ENCODE peak calls at places on chromosomes 2 and 18, in nine cellular contexts. O, W, D, A, Y, F, T, U and R are unnamed samples.

GRCh38 chr2:100334929-100335328 is 12.6 kb upstream of the LONRF2 start:
- DNase-seq in O (no peak), T (no peak), F (no peak), A (no peak), U (no peak), D (no peak), Y (no peak), W (no peak), R (no peak)

GRCh38 chr2:239727182-239727775 is 297.9 kb downstream of the NDUFA10 start:
- DNase-seq in Y (no peak), A (peak; percentile 67), D (no peak), T (no peak), F (peak; percentile 18), U (no peak), O (no peak), W (no peak), R (peak; percentile 82)

GRCh38 chr2:20838016-20838415 is 15.1 kb upstream of the LDAH start:
- DNase-seq in U (no peak), D (no peak), O (no peak), T (no peak), W (no peak), A (no peak), F (no peak), Y (no peak), R (no peak)

GRCh38 chr18:61400016-61400630 is 66.9 kb downstream of the CDH20 start:
- DNase-seq in F (no peak), U (no peak), O (peak; percentile 11), A (no peak), D (no peak), Y (no peak), T (no peak), W (no peak), R (no peak)

GRCh38 chr2:221596192-221596591 is 24.1 kb upstream of the EPHA4 start:
- DNase-seq in O (peak; percentile 90), A (no peak), U (no peak), Y (no peak), F (no peak), W (no peak), D (no peak), T (no peak), R (no peak)

GRCh38 chr2:71759056-71759455 is 305.7 kb downstream of the DYSF start:
- DNase-seq in Y (no peak), F (no peak), T (no peak), O (no peak), U (no peak), A (no peak), D (no peak), W (no peak), R (no peak)

GRCh38 chr18:76530846-76531245 is 35.8 kb upstream of the ZNF516 start:
- DNase-seq in T (no peak), U (no peak), Y (no peak), W (no peak), O (no peak), A (no peak), F (no peak), D (no peak), R (peak; percentile 9)

GRCh38 chr2:54040250-54040649 is 69.5 kb upstream of the PSME4 start:
- DNase-seq in W (no peak), Y (no peak), F (no peak), U (no peak), A (no peak), D (no peak), O (peak; percentile 83), T (no peak), R (no peak)

GRCh38 chr2:176555781-176556180 is 286.5 kb downstream of the MTX2 start:
- DNase-seq in A (no peak), T (peak; percentile 16), Y (no peak), U (no peak), W (no peak), O (no peak), D (no peak), F (no peak), R (no peak)

GRCh38 chr18:12258719-12259705 is 4.9 kb downstream of the CIDEA start:
- DNase-seq in O (no peak), T (no peak), D (no peak), Y (no peak), W (no peak), U (no peak), A (no peak), F (no peak), R (no peak)

GRCh38 chr2:37322368-37322767 is 2.3 kb downstream of the PRKD3 start:
- DNase-seq in T (no peak), W (peak; percentile 19), D (no peak), A (no peak), O (peak; percentile 42), Y (peak; percentile 77), U (no peak), F (no peak), R (no peak)

GRCh38 chr2:10329880-10330699 is 27.4 kb downstream of the HPCAL1 start:
- DNase-seq in W (no peak), D (no peak), F (no peak), T (no peak), A (no peak), O (peak; percentile 54), U (peak; percentile 72), Y (no peak), R (peak; percentile 51)

GRCh38 chr2:177584293-177584692 is 191.7 kb downstream of the AGPS start:
- DNase-seq in Y (no peak), O (no peak), T (no peak), A (no peak), D (no peak), W (no peak), F (no peak), U (no peak), R (no peak)

GRCh38 chr2:45068643-45069140 is 59.4 kb upstream of the SIX2 start:
- DNase-seq in O (peak; percentile 14), W (no peak), U (no peak), T (no peak), D (no peak), A (no peak), F (no peak), Y (no peak), R (no peak)

GRCh38 chr2:151655663-151656398 is 78.4 kb downstream of the NEB start:
- DNase-seq in Y (no peak), A (no peak), F (no peak), D (no peak), O (no peak), W (no peak), T (no peak), U (no peak), R (no peak)

GRCh38 chr2:16250056-16250425 is 309.7 kb downstream of the MYCN start:
- DNase-seq in T (no peak), F (no peak), D (no peak), Y (no peak), A (no peak), O (no peak), W (no peak), U (no peak), R (no peak)

GRCh38 chr2:215793747-215794595 is 219.4 kb downstream of the MREG start:
- DNase-seq in O (peak; percentile 99), F (peak; percentile 68), T (peak; percentile 39), Y (no peak), U (peak; percentile 23), W (no peak), D (no peak), A (no peak), R (no peak)

GRCh38 chr2:58664523-58665155 is 423.5 kb upstream of the FANCL start:
- DNase-seq in O (peak; percentile 8), W (no peak), D (no peak), Y (peak; percentile 1), F (no peak), A (no peak), U (no peak), T (no peak), R (no peak)

GRCh38 chr2:183536714-183537113 is 412.5 kb downstream of the NUP35 start:
- DNase-seq in O (no peak), D (no peak), U (no peak), F (no peak), W (no peak), T (no peak), A (no peak), Y (no peak), R (no peak)

GRCh38 chr2:183530333-183530901 is 406.2 kb downstream of the NUP35 start:
- DNase-seq in W (no peak), D (no peak), Y (no peak), F (no peak), U (no peak), O (no peak), T (no peak), A (no peak), R (no peak)

GRCh38 chr2:183532514-183532913 is 408.3 kb downstream of the NUP35 start:
- DNase-seq in A (no peak), Y (no peak), F (no peak), W (no peak), T (no peak), D (no peak), O (peak; percentile 5), U (no peak), R (no peak)

GRCh38 chr2:183533021-183533420 is 408.8 kb downstream of the NUP35 start:
- DNase-seq in D (no peak), U (no peak), Y (no peak), W (no peak), O (no peak), T (no peak), A (no peak), F (no peak), R (no peak)
- TF ChIP-seq CTCF in D (no peak), U (no peak), Y (no peak), W (no peak), O (no peak), T (no peak), A (no peak), F (no peak), R (no peak)

GRCh38 chr2:30747206-30747605 is 60.0 kb downstream of the CAPN13 start:
- DNase-seq in F (no peak), O (no peak), W (no peak), T (no peak), Y (no peak), D (no peak), U (no peak), A (no peak), R (no peak)
- TF ChIP-seq CTCF in F (no peak), O (no peak), W (no peak), T (no peak), Y (no peak), D (no peak), U (no peak), A (no peak), R (no peak)

DNA sequence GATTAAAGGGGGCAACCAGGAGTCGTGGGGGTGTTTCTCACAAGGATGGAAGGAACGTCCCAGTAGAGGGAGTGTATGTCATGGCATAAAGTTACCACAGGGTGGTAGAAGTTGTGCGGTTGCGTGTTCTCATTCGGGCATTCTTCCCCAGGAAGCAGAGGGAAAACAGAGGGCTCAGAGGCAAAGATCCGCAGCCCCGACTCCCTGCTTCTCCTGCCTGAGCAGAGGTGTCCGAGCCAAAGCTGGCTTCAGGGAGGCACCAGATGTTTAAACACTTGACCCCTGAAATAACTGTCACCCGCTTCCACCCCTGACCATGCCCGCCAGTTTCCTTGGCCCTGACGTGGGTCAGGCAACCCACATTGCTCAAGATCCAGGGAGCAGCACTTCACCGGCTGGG is 83.7 kb downstream of the EN1 start:
- DNase-seq in D (no peak), F (no peak), Y (peak; percentile 20), T (no peak), A (no peak), O (peak; percentile 16), U (no peak), W (no peak), R (no peak)
- TF ChIP-seq CTCF in D (peak; percentile 41), F (no peak), Y (peak; percentile 23), T (peak; percentile 43), A (peak; percentile 56), O (peak; percentile 17), U (peak; percentile 14), W (no peak), R (peak; percentile 35)

GRCh38 chr2:48532174-48532573 is 2.2 kb downstream of the STON1 start:
- DNase-seq in U (no peak), O (no peak), D (no peak), F (no peak), W (no peak), A (no peak), Y (no peak), T (no peak), R (no peak)
- TF ChIP-seq CTCF in U (no peak), O (no peak), D (no peak), F (no peak), W (no peak), A (no peak), Y (no peak), T (no peak), R (no peak)